ENCODE peak calls at places on chromosomes 6 and 20, in four cellular contexts. N is omental fat pad, G is psoas muscle, B is AG04449. Q is an unnamed sample.
A peak's percentile ranks its signal among the peaks of the same experiment; 100 is the strongest.

GRCh38 chr6:1076531-1077453 is 235.1 kb upstream of the FOXQ1 start:
- DNase-seq in N (no peak), G (no peak), B (no peak), Q (no peak)

GRCh38 chr6:150316936-150317335 is 51.9 kb upstream of the IYD start:
- DNase-seq in N (no peak), G (no peak), B (no peak), Q (no peak)

GRCh38 chr20:53811577-53811976 is 217.9 kb upstream of the ZNF217 start:
- DNase-seq in N (no peak), G (no peak), B (no peak), Q (no peak)

GRCh38 chr6:16901777-16902176 is 140.5 kb upstream of the ATXN1 start:
- DNase-seq in N (peak; percentile 51), G (peak; percentile 52), B (no peak), Q (no peak)

GRCh38 chr6:17311595-17312311 is 30.6 kb downstream of the RBM24 start:
- DNase-seq in N (no peak), G (peak; percentile 64), B (no peak), Q (no peak)

GRCh38 chr6:163529605-163530004 is 115.1 kb downstream of the QKI start:
- DNase-seq in N (no peak), G (no peak), B (peak; percentile 42), Q (no peak)

GRCh38 chr20:10090588-10091166 is 55.9 kb downstream of the ANKEF1 start:
- DNase-seq in N (no peak), G (peak; percentile 12), B (no peak), Q (no peak)

GRCh38 chr6:81751388-81752083 is 945 bp downstream of the TENT5A start:
- DNase-seq in N (no peak), G (peak; percentile 71), B (no peak), Q (no peak)

GRCh38 chr6:87152528-87152950 is 2.8 kb upstream of the ZNF292 start:
- DNase-seq in N (no peak), G (no peak), B (no peak), Q (no peak)

GRCh38 chr6:97215157-97215769 is 67.8 kb downstream of the MMS22L start:
- DNase-seq in N (no peak), G (no peak), B (peak; percentile 26), Q (no peak)

GRCh38 chr20:59933296-59933848 is at the start of gene SYCP2:
- DNase-seq in N (no peak), G (peak; percentile 57), B (no peak), Q (no peak)

GRCh38 chr6:37559060-37559459 is 59.4 kb upstream of the CCDC167 start:
- DNase-seq in N (no peak), G (no peak), B (no peak), Q (no peak)

GRCh38 chr6:165647041-165647440 is 16.0 kb downstream of the PDE10A start:
- DNase-seq in N (no peak), G (no peak), B (no peak), Q (no peak)

GRCh38 chr20:8271727-8272126 is 139.7 kb downstream of the PLCB1 start:
- DNase-seq in N (no peak), G (no peak), B (no peak), Q (no peak)

GRCh38 chr6:41194386-41194785 is 6.6 kb downstream of the TREML2 start:
- DNase-seq in N (no peak), G (no peak), B (no peak), Q (no peak)

GRCh38 chr20:63178889-63179751 is 36.8 kb downstream of the YTHDF1 start:
- DNase-seq in N (no peak), G (peak; percentile 29), B (no peak), Q (peak; percentile 77)

GRCh38 chr6:26611599-26611998 is 14.8 kb downstream of the ABT1 start:
- DNase-seq in N (no peak), G (no peak), B (no peak), Q (no peak)

GRCh38 chr6:13368716-13369115 is 40.4 kb upstream of the TBC1D7 start:
- DNase-seq in N (no peak), G (no peak), B (no peak), Q (no peak)

GRCh38 chr6:91523511-91523910 is 936.6 kb upstream of the MAP3K7 start:
- DNase-seq in N (no peak), G (no peak), B (no peak), Q (no peak)

GRCh38 chr6:21500894-21501293 is 92.7 kb upstream of the SOX4 start:
- DNase-seq in N (no peak), G (no peak), B (no peak), Q (no peak)

GRCh38 chr20:2114990-2115681 is 13.5 kb downstream of the STK35 start:
- DNase-seq in N (no peak), G (no peak), B (no peak), Q (no peak)

GRCh38 chr6:143449731-143450452 is 603 bp downstream of the ADAT2 start:
- DNase-seq in N (no peak), G (no peak), B (no peak), Q (no peak)

GRCh38 chr6:133184798-133185380 is 56.3 kb upstream of the EYA4 start:
- DNase-seq in N (no peak), G (no peak), B (peak; percentile 3), Q (no peak)

GRCh38 chr6:110738899-110739365 is 76.3 kb downstream of the CDK19 start:
- DNase-seq in N (no peak), G (no peak), B (no peak), Q (no peak)

GRCh38 chr6:74277749-74278148 is 581.7 kb downstream of the CD109 start:
- DNase-seq in N (no peak), G (no peak), B (no peak), Q (no peak)

GRCh38 chr6:125294925-125295324 is 6.8 kb downstream of the HDDC2 start:
- DNase-seq in N (no peak), G (no peak), B (no peak), Q (no peak)

GRCh38 chr20:2206957-2207769 is 88.6 kb upstream of the TGM3 start:
- DNase-seq in N (peak; percentile 56), G (peak; percentile 76), B (no peak), Q (peak; percentile 43)

GRCh38 chr20:51335329-51335841 is 207.1 kb downstream of the NFATC2 start:
- DNase-seq in N (no peak), G (no peak), B (peak; percentile 100), Q (no peak)

GRCh38 chr6:45021652-45022051 is 306.5 kb upstream of the RUNX2 start:
- DNase-seq in N (no peak), G (no peak), B (peak; percentile 21), Q (no peak)

GRCh38 chr20:8721098-8721497 is 347.8 kb upstream of the PLCB4 start:
- DNase-seq in N (no peak), G (peak; percentile 19), B (no peak), Q (no peak)

GRCh38 chr20:32477594-32478512 is 107.3 kb downstream of the NOL4L start:
- DNase-seq in N (no peak), G (no peak), B (no peak), Q (no peak)

GRCh38 chr6:145076110-145076841 is 659.0 kb downstream of the EPM2A start:
- DNase-seq in N (no peak), G (no peak), B (no peak), Q (no peak)

GRCh38 chr20:22825076-22825475 is 210.0 kb upstream of the SSTR4 start:
- DNase-seq in N (no peak), G (no peak), B (no peak), Q (no peak)

GRCh38 chr20:4726710-4727391 is 5.1 kb downstream of the PRND start:
- DNase-seq in N (no peak), G (no peak), B (peak; percentile 9), Q (no peak)

DNA sequence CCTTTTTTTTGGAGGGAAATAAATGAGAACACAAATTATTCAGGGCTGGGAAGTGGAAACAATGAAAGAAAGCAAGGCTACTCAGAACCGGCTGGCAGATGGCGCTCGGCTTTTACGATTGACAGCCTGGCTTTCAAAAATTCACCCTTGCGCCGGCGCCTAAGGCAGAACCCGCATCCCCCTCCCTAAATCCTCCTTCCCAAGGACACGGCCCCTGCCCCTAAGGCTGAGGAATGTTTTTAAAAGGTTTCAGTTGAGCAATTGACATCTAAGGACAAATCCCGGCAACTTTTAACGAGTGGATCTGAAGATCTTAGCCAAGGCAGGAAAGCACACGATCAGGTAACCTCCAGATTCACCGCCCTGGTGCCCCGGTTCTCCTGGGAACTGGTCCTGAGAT is 16.3 kb downstream of the GNAS start:
- DNase-seq in N (no peak), G (no peak), B (no peak), Q (no peak)
- TF ChIP-seq CTCF in N (no peak), G (peak; percentile 33), B (peak; percentile 48), Q (peak; percentile 63)

DNA sequence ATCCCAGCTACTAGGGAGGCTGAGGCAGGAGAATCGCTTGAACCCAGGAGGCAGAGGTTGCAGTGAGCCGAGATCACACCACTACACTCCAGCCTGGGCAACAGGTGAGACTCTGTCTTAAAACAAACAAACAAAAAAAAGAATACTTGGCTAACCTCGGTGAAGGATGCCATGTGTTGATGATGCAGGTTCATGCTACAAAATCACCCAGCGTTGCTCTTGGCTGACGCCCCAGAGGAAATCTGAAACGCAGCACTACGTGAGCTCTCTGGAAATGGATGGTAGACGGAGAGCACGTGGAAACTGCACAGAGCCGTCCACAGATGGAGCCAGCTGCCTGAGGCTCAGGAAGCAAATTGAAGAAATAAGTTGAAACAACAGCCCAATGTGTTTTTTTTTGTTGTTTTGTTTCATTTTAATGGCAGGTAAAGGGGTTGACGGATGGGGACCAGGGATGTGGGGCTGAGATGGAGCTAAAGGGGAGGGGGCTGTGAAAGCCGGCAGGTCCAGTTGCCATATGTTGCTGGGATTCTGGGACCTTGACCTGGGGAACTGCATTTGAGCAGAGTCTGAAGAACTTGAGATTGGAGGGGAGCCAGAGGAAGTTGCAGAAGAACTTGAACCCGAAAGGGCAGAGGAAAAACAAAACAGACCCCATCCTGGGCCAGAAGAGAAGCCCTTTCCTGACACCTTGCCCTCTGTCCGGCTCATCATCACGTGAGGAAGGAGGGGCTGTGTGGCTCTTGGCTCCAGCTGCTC is 12.8 kb upstream of the MANBAL start:
- DNase-seq in N (no peak), G (peak; percentile 33), B (no peak), Q (no peak)
- TF ChIP-seq CTCF in N (no peak), G (no peak), B (peak; percentile 50), Q (peak; percentile 5)

GRCh38 chr6:3077430-3077829 is 9.1 kb downstream of the RIPK1 start:
- DNase-seq in N (no peak), G (no peak), B (no peak), Q (no peak)

GRCh38 chr6:3076320-3076719 is 8.0 kb downstream of the RIPK1 start:
- DNase-seq in N (no peak), G (no peak), B (no peak), Q (no peak)

GRCh38 chr6:3081965-3082364 is 13.7 kb downstream of the RIPK1 start:
- DNase-seq in N (no peak), G (peak; percentile 25), B (no peak), Q (no peak)

GRCh38 chr6:3075522-3076113 is 7.3 kb downstream of the RIPK1 start:
- DNase-seq in N (no peak), G (no peak), B (no peak), Q (no peak)

GRCh38 chr6:3079700-3080099 is 11.4 kb downstream of the RIPK1 start:
- DNase-seq in N (no peak), G (no peak), B (no peak), Q (no peak)
- TF ChIP-seq CTCF in N (no peak), G (no peak), B (no peak), Q (no peak)

DNA sequence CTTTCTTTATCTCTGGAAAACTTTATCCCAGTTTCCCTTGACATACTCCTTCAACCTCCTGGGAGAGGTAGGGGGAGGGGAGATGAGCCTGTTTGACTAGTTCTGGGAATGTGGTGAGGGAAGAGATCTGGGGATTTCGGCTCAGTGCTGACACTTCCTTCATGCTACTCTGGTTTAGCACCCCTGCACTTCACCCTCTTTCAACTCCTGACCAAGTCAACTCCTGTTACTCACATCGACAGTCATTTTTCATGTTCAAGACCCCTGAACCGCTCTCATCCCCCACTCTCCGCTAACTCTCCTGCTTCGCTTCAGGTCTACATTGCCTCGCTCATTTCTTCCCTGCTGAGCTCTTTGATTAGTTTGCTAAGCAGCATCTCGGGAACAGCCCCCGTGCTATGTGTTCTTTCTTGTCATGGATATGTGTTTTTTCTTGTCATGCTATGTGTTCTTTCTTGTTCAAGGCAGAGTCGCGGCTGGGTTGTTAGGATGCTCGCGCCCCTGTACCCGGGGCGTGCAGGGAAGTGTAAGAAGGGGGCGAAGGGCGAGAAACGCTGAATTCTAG is 16.6 kb upstream of the TRIM27 start:
- DNase-seq in N (peak; percentile 31), G (no peak), B (no peak), Q (no peak)
- TF ChIP-seq CTCF in N (no peak), G (no peak), B (no peak), Q (no peak)